ENCODE peak calls at places on chromosomes 3 and 15, in five cellular contexts. E is upper lobe of left lung, O is stomach, N is lower lobe of right lung, K is thoracic aorta. A is an unnamed sample.
A peak's percentile ranks its signal among the peaks of the same experiment; 100 is the strongest.

GRCh38 chr3:67460841-67461240 is 193.6 kb downstream of the SUCLG2 start:
- DNase-seq in E (no peak), K (no peak), O (no peak), N (no peak), A (no peak)

GRCh38 chr3:157572559-157573270 is 69.5 kb upstream of the VEPH1 start:
- DNase-seq in O (no peak), E (no peak), N (no peak), K (no peak), A (peak; percentile 61)

GRCh38 chr3:71201939-71202338 is 381.6 kb downstream of the FOXP1 start:
- DNase-seq in K (peak; percentile 52), N (no peak), O (peak; percentile 69), E (no peak), A (peak; percentile 22)

GRCh38 chr3:69097407-69098086 is 12.8 kb downstream of the ARL6IP5 start:
- DNase-seq in O (no peak), E (no peak), N (no peak), K (no peak), A (no peak)

GRCh38 chr3:184693011-184693975 is 18.6 kb downstream of the MAGEF1 start:
- DNase-seq in E (no peak), K (no peak), N (no peak), O (no peak), A (no peak)

GRCh38 chr15:29601811-29602210 is 220.5 kb downstream of the TJP1 start:
- DNase-seq in K (no peak), E (no peak), N (no peak), O (no peak), A (no peak)

GRCh38 chr3:59611649-59612431 is 562.0 kb upstream of the CFAP20DC start:
- DNase-seq in O (no peak), E (no peak), N (no peak), K (no peak), A (no peak)

GRCh38 chr15:56957812-56958406 is 39.5 kb downstream of the TCF12 start:
- DNase-seq in N (no peak), O (no peak), E (no peak), K (no peak), A (no peak)

GRCh38 chr3:22969276-22969675 is 233.9 kb upstream of the UBE2E2 start:
- DNase-seq in O (no peak), E (no peak), N (no peak), K (no peak), A (no peak)

GRCh38 chr15:99932676-99933402 is 199.6 kb upstream of the LYSMD4 start:
- DNase-seq in E (peak; percentile 40), O (no peak), N (no peak), K (no peak), A (no peak)

GRCh38 chr15:58222698-58223097 is 84.5 kb downstream of the AQP9 start:
- DNase-seq in N (no peak), O (no peak), K (no peak), E (no peak), A (peak; percentile 34)
- TF ChIP-seq CTCF in N (no peak), O (no peak), K (no peak), E (no peak), A (peak; percentile 40)

GRCh38 chr3:9800529-9800928 is 7.6 kb downstream of the ARPC4 start:
- DNase-seq in K (no peak), N (no peak), O (no peak), E (no peak), A (no peak)
- TF ChIP-seq CTCF in K (no peak), N (no peak), O (no peak), E (no peak), A (peak; percentile 67)

GRCh38 chr3:52077376-52077775 is 21.0 kb upstream of the DUSP7 start:
- DNase-seq in K (no peak), N (no peak), E (no peak), O (no peak), A (no peak)
- TF ChIP-seq CTCF in K (peak; percentile 31), N (no peak), E (no peak), O (no peak), A (no peak)

GRCh38 chr3:100709840-100710235 is 544 bp downstream of the TFG start:
- DNase-seq in N (peak; percentile 59), O (no peak), E (peak; percentile 87), K (no peak), A (no peak)

GRCh38 chr3:100706365-100706764 is 2.9 kb upstream of the TFG start:
- DNase-seq in N (no peak), O (no peak), E (no peak), K (no peak), A (peak; percentile 69)

GRCh38 chr3:100708644-100708988 is 678 bp upstream of the TFG start:
- DNase-seq in E (no peak), K (no peak), N (no peak), O (no peak), A (no peak)

GRCh38 chr3:100708989-100709839 is at the start of gene TFG:
- DNase-seq in O (peak; percentile 98), E (peak; percentile 100), N (peak; percentile 98), K (peak; percentile 87), A (peak; percentile 99)

GRCh38 chr3:100710355-100711198 is 1.3 kb downstream of the TFG start:
- DNase-seq in O (peak; percentile 32), N (no peak), K (no peak), E (no peak), A (peak; percentile 70)
- TF ChIP-seq CTCF in O (no peak), N (peak; percentile 21), K (no peak), E (no peak), A (peak; percentile 58)

GRCh38 chr3:94252316-94252715 is 189.5 kb downstream of the NSUN3 start:
- DNase-seq in K (no peak), O (no peak), E (no peak), N (no peak), A (no peak)

GRCh38 chr3:94259291-94259690 is 196.4 kb downstream of the NSUN3 start:
- DNase-seq in N (no peak), O (no peak), K (no peak), E (no peak), A (no peak)

GRCh38 chr3:94258851-94259250 is 196.0 kb downstream of the NSUN3 start:
- DNase-seq in E (no peak), N (no peak), K (no peak), O (no peak), A (no peak)

GRCh38 chr3:94256888-94257813 is 194.3 kb downstream of the NSUN3 start:
- DNase-seq in K (no peak), N (no peak), E (no peak), O (no peak), A (no peak)
- TF ChIP-seq CTCF in K (no peak), N (no peak), E (no peak), O (no peak), A (no peak)

GRCh38 chr3:50235716-50236483 is at the start of gene GNAI2:
- DNase-seq in O (peak; percentile 99), E (peak; percentile 99), K (peak; percentile 96), N (peak; percentile 99), A (peak; percentile 98)
- TF ChIP-seq CTCF in O (no peak), E (peak; percentile 36), K (no peak), N (no peak), A (no peak)

DNA sequence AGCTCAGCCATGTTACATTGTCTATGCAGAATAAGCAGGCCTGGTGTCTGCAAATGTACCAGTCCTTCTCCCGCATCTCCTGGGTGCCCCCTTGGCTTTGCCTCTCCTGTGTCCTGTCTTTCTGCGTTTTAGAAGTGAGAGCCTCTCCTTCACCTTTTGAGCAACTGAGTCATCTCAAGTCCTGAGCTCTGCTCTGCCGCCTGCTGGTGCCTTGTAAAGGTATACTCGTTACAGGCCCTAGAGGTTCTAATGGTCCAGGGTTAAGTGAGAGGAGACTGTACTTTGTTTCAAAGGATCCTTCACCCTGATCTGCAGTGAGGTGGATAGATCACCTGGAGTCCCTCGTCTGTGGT is 12.6 kb downstream of the GHRL start:
- DNase-seq in O (no peak), E (no peak), N (no peak), K (no peak), A (no peak)
- TF ChIP-seq CTCF in O (no peak), E (no peak), N (no peak), K (no peak), A (peak; percentile 51)

A was measured in HFFc6.